ENCODE peak calls at places on chromosome 11, in four cellular contexts. Z is ascending aorta, O is neural progenitor cell, A is adrenal gland. E is an unnamed sample.

GRCh38 chr11:1970956-1971355 is 23.8 kb downstream of the MRPL23 start:
- DNase-seq in Z (peak), O (no peak), A (peak), E (peak)

GRCh38 chr11:84106560-84106959 is 820.4 kb upstream of the CCDC90B start:
- DNase-seq in Z (no peak), O (no peak), A (no peak), E (no peak)

GRCh38 chr11:3855808-3856491 is 486 bp downstream of the STIM1 start:
- DNase-seq in Z (peak), O (peak), A (peak), E (peak)

GRCh38 chr11:28505216-28505615 is 397.0 kb downstream of the METTL15 start:
- DNase-seq in Z (no peak), O (no peak), A (no peak), E (no peak)

GRCh38 chr11:118241191-118242098 is 10.7 kb downstream of the MPZL3 start:
- DNase-seq in Z (no peak), O (no peak), A (peak), E (no peak)

GRCh38 chr11:129703846-129704245 is 111.8 kb upstream of the TMEM45B start:
- DNase-seq in Z (no peak), O (no peak), A (no peak), E (no peak)

GRCh38 chr11:73983764-73984543 is 1.3 kb upstream of the UCP2 start:
- DNase-seq in Z (no peak), O (no peak), A (no peak), E (no peak)

GRCh38 chr11:27427183-27427980 is 45.2 kb downstream of the LGR4 start:
- DNase-seq in Z (no peak), O (no peak), A (no peak), E (no peak)

GRCh38 chr11:69218946-69219720 is 63.4 kb downstream of the SMIM38 start:
- DNase-seq in Z (peak), O (no peak), A (peak), E (no peak)

GRCh38 chr11:120959189-120959588 is 64.7 kb upstream of the TBCEL start:
- DNase-seq in Z (no peak), O (no peak), A (no peak), E (no peak)

GRCh38 chr11:26478710-26479109 is 93.4 kb downstream of the MUC15 start:
- DNase-seq in Z (no peak), O (no peak), A (no peak), E (no peak)

GRCh38 chr11:12163181-12163841 is 52.9 kb downstream of the MICAL2 start:
- DNase-seq in Z (peak), O (no peak), A (no peak), E (peak)

GRCh38 chr11:76744186-76745058 is 38.7 kb upstream of the TSKU start:
- DNase-seq in Z (no peak), O (no peak), A (no peak), E (no peak)

GRCh38 chr11:109552376-109552775 is 130.4 kb downstream of the C11orf87 start:
- DNase-seq in Z (no peak), O (no peak), A (no peak), E (no peak)

GRCh38 chr11:2311456-2312201 is 9.8 kb downstream of the TSPAN32 start:
- DNase-seq in Z (peak), O (no peak), A (no peak), E (no peak)

GRCh38 chr11:60127311-60127811 is 38.9 kb downstream of the MS4A2 start:
- DNase-seq in Z (no peak), O (no peak), A (no peak), E (no peak)

GRCh38 chr11:58330861-58331260 is 28.0 kb downstream of the OR5B17 start:
- DNase-seq in Z (no peak), O (no peak), A (no peak), E (no peak)

GRCh38 chr11:1084561-1085439 is 10.1 kb downstream of the MUC2 start:
- DNase-seq in Z (peak), O (no peak), A (no peak), E (no peak)

GRCh38 chr11:41836426-41836825 is 377.0 kb upstream of the LRRC4C start:
- DNase-seq in Z (no peak), O (no peak), A (no peak), E (no peak)

GRCh38 chr11:100681064-100681502 is 6.0 kb upstream of the ARHGAP42 start:
- DNase-seq in Z (peak), O (no peak), A (no peak), E (peak)

GRCh38 chr11:45804806-45805304 is at the start of gene SLC35C1:
- DNase-seq in Z (peak), O (peak), A (peak), E (peak)

GRCh38 chr11:128251140-128251539 is 336.2 kb downstream of the ETS1 start:
- DNase-seq in Z (no peak), O (no peak), A (no peak), E (no peak)

GRCh38 chr11:3969200-3969599 is 113.7 kb downstream of the STIM1 start:
- DNase-seq in Z (no peak), O (no peak), A (no peak), E (no peak)

GRCh38 chr11:8223513-8223899 is 40.2 kb downstream of the LMO1 start:
- DNase-seq in Z (no peak), O (no peak), A (no peak), E (no peak)

GRCh38 chr11:2534957-2535672 is 90.3 kb downstream of the KCNQ1 start:
- DNase-seq in Z (peak), O (no peak), A (no peak), E (no peak)

GRCh38 chr11:70713988-70714665 is 315.8 kb downstream of the CTTN start:
- DNase-seq in Z (no peak), O (peak), A (no peak), E (no peak)

GRCh38 chr11:49995559-49995958 is 13.2 kb upstream of the OR4C12 start:
- DNase-seq in Z (no peak), O (peak), A (peak), E (no peak)

GRCh38 chr11:133841279-133842043 is 3.9 kb downstream of the SPATA19 start:
- DNase-seq in Z (no peak), O (no peak), A (no peak), E (no peak)

GRCh38 chr11:131745405-131745804 is 375.0 kb downstream of the NTM start:
- DNase-seq in Z (no peak), O (no peak), A (no peak), E (no peak)

GRCh38 chr11:73229321-73230275 is 11.5 kb downstream of the P2RY2 start:
- DNase-seq in Z (peak), O (no peak), A (no peak), E (no peak)

GRCh38 chr11:44854146-44854545 is 96.5 kb downstream of the TP53I11 start:
- DNase-seq in Z (no peak), O (no peak), A (no peak), E (no peak)

GRCh38 chr11:1938343-1939005 is 8.7 kb upstream of the MRPL23 start:
- DNase-seq in Z (peak), O (no peak), A (peak), E (no peak)

GRCh38 chr11:19577849-19578619 is 134.6 kb upstream of the NAV2 start:
- DNase-seq in Z (peak), O (no peak), A (no peak), E (no peak)

DNA sequence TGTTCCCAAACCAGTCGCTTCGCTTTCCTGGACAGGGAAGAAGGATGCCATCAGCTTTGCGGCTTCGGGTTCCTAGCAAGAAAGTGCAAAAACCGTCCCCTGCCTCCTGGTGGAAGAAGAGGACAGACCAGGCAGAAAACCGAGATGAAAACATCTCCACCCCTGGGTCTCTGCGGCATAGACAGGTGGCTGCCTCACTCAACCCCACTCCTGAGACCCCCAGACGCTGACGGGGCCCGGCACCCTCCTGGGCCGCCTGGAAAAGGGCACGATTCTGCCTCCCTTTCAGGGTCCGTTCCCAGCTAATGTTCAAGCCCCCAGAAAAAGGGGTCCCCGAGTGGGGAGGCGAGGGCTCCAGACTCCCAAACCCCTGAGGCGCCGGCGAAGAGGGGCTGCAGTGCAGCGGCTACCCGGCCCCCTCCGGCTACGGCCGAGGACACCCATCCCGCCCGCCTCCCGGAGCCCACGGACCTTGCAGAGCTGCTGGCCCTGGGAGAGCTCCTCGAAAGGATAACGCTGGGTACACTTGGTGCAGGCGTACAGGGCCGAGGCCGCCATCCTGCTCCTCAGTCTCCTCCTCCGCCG is 569 bp downstream of the FAM76B start:
- DNase-seq in Z (peak), O (peak), A (no peak), E (no peak)
- TF ChIP-seq CTCF in Z (peak), O (peak), A (no peak), E (no peak)

GRCh38 chr11:16973565-16973964 is 40.6 kb downstream of the PLEKHA7 start:
- DNase-seq in Z (no peak), O (no peak), A (no peak), E (no peak)
- H3K27ac ChIP-seq in Z (no peak), O (no peak), A (no peak), E (no peak)

DNA sequence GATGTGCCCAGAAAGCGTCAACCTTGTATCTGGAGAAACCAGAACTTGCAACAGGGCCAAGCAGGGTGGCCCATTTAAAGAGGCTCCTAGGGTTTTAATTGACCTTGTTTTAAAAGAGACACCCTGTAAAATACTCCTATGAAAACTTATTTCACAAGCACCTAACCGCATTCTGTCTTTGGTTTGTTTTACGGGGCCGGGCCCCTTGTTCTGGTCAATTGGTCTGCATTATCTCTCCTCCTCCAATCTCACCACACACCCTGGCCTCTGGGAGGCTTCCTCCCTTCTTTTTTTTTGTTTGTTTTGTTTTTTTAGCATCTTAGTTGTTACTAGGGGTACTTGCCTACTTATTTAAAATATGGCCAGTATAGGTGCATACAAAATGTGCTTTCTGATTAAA is 4.7 kb downstream of the EHF start:
- DNase-seq in Z (no peak), O (no peak), A (no peak), E (no peak)
- H3K4me3 ChIP-seq in Z (no peak), O (no peak), A (no peak), E (no peak)

DNA sequence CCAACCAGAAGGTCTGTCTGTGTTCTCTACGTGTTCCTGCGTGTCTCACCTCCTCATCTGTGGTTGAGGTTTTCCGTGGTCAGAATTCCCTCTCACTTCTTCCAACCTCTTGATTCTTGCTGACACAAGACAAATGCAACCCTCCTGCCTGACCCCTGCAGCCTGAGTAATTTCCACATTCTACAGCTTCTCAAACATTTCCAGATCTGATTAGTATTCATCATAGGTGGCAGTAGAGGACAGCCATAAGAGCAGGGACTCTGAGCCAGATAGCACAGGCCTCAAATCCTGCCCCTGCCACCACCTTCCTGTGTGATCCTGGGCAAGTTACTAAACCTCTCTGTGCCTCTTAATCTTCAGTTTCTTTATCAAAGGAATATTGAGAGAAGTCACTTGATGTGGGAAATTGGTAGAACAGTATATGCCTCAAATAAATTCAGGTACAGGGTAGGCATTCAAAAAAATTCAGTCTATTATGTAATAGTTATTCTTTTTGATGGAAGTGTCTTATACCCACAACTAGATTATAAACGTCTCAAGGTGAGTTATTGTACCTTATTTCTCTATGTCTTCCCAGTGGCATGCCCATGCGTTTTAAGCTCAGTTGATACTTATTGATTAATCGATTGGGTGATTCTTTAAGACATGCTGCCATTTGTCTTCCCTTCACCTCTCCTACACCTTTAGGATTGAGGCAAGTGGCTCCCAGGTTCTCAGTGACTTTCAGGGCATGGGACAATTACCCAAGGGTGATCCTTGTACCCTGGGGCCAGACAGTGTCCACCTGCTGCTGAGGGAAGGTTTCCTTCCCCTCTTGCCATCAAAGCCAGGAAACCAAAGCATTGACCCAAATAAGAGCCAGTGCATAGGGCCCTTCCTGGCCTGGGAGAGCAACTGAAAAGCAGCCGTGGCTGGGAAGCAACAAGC is 19.6 kb downstream of the POU2AF1 start:
- DNase-seq in Z (no peak), O (no peak), A (no peak), E (no peak)
- TF ChIP-seq CTCF in Z (no peak), O (no peak), A (no peak), E (no peak)

DNA sequence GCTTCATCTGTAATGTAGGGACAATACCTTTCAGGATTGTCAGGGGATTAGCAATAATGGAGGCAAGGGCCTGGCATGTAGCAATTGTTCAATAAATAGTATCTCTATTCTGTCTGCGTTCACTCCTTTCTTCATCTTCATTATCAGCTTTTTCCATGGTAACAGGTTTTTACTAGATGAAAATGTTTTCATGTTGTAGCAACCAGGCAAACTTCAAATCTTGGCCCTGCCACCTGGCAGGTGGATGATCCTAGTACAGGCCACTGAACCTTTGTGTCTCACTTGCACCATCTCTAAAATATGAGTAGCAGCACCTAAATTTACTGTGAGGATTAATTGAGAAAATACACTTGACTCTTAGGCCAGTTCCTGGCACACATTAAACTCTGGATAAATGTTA is 83.4 kb downstream of the SWAP70 start:
- DNase-seq in Z (no peak), O (no peak), A (no peak), E (no peak)
- H3K27ac ChIP-seq in Z (peak), O (no peak), A (no peak), E (no peak)

GRCh38 chr11:61968758-61969390 is 1.4 kb upstream of the FTH1 start:
- DNase-seq in Z (peak), O (no peak), A (no peak), E (no peak)
- H3K4me3 ChIP-seq in Z (peak), O (peak), A (peak), E (no peak)

GRCh38 chr11:10412266-10412665 is 42.8 kb upstream of the AMPD3 start:
- DNase-seq in Z (no peak), O (no peak), A (no peak), E (no peak)

GRCh38 chr11:10410844-10411200 is 44.2 kb upstream of the AMPD3 start:
- DNase-seq in Z (no peak), O (no peak), A (no peak), E (peak)

GRCh38 chr11:10414181-10414580 is 40.9 kb upstream of the AMPD3 start:
- DNase-seq in Z (no peak), O (no peak), A (no peak), E (no peak)

GRCh38 chr11:10414659-10415058 is 40.4 kb upstream of the AMPD3 start:
- DNase-seq in Z (peak), O (no peak), A (no peak), E (peak)

GRCh38 chr11:10413268-10413667 is 41.8 kb upstream of the AMPD3 start:
- DNase-seq in Z (no peak), O (no peak), A (no peak), E (peak)
- TF ChIP-seq CTCF in Z (no peak), O (no peak), A (no peak), E (peak)

GRCh38 chr11:64727131-64727530 is 4.1 kb upstream of the NRXN2 start:
- DNase-seq in Z (no peak), O (no peak), A (no peak), E (no peak)
- H3K27ac ChIP-seq in Z (no peak), O (no peak), A (no peak), E (no peak)

GRCh38 chr11:119323532-119324033 is 6.7 kb upstream of the MCAM start:
- DNase-seq in Z (peak), O (peak), A (peak), E (peak)

GRCh38 chr11:119322360-119322739 is 5.4 kb upstream of the MCAM start:
- DNase-seq in Z (peak), O (no peak), A (no peak), E (no peak)

GRCh38 chr11:119322921-119323531 is 6.1 kb upstream of the MCAM start:
- DNase-seq in Z (peak), O (no peak), A (no peak), E (no peak)

GRCh38 chr11:119320593-119321524 is 3.9 kb upstream of the MCAM start:
- DNase-seq in Z (peak), O (peak), A (peak), E (no peak)

GRCh38 chr11:119324124-119324665 is 7.3 kb upstream of the MCAM start:
- DNase-seq in Z (peak), O (no peak), A (no peak), E (no peak)
- H3K4me3 ChIP-seq in Z (no peak), O (no peak), A (no peak), E (no peak)